ENCODE peak calls at places on chromosomes 11 and 22, in nine cellular contexts. Z is lung, V is MM.1S, K is tibial nerve, W is IMR-90, A is upper lobe of right lung, B is psoas muscle, T is body of pancreas, N is Peyer's patch. H is an unnamed sample. For H3K4me1, the result is how much of the 10 kb centered on the place peaks cover.

GRCh38 chr11:117560786-117561530 is 233.3 kb downstream of the CEP164 start:
- DNase-seq in Z (no peak), V (no peak), K (no peak), W (no peak), A (peak), B (no peak), T (no peak), N (no peak), H (no peak)

GRCh38 chr11:94884322-94884721 is 89.0 kb downstream of the CWC15 start:
- DNase-seq in Z (no peak), V (no peak), K (no peak), W (no peak), A (no peak), B (no peak), T (no peak), N (no peak), H (no peak)

GRCh38 chr11:101241160-101241795 is 111.7 kb upstream of the PGR start:
- DNase-seq in Z (no peak), V (no peak), K (no peak), W (no peak), A (no peak), B (no peak), T (no peak), N (no peak), H (no peak)

GRCh38 chr22:17912942-17913704 is 111.2 kb downstream of the MICAL3 start:
- DNase-seq in Z (no peak), V (no peak), K (no peak), W (no peak), A (no peak), B (peak), T (no peak), N (no peak), H (no peak)

GRCh38 chr11:68106165-68106940 is 14.8 kb downstream of the CHKA start:
- DNase-seq in Z (no peak), V (no peak), K (no peak), W (no peak), A (no peak), B (no peak), T (peak), N (no peak), H (no peak)

GRCh38 chr11:121321614-121322243 is 29.2 kb downstream of the SC5D start:
- DNase-seq in Z (no peak), V (no peak), K (no peak), W (peak), A (no peak), B (no peak), T (peak), N (peak), H (peak)

GRCh38 chr11:22466809-22467208 is 128.6 kb downstream of the SLC17A6 start:
- DNase-seq in Z (no peak), V (no peak), K (no peak), W (peak), A (no peak), B (peak), T (no peak), N (no peak), H (no peak)

GRCh38 chr11:69008774-69009440 is 4.1 kb downstream of the MRGPRF start:
- DNase-seq in Z (peak), V (no peak), K (peak), W (peak), A (peak), B (peak), T (peak), N (peak), H (no peak)

GRCh38 chr11:100636536-100636935 is 50.6 kb upstream of the ARHGAP42 start:
- DNase-seq in Z (no peak), V (no peak), K (no peak), W (no peak), A (no peak), B (no peak), T (no peak), N (no peak), H (no peak)

GRCh38 chr22:37098976-37099577 is 10.4 kb downstream of the TMPRSS6 start:
- DNase-seq in Z (no peak), V (no peak), K (no peak), W (no peak), A (no peak), B (no peak), T (no peak), N (no peak), H (no peak)

GRCh38 chr11:3154001-3154599 is 11.0 kb downstream of the OSBPL5 start:
- DNase-seq in Z (no peak), V (no peak), K (no peak), W (no peak), A (peak), B (peak), T (no peak), N (no peak), H (no peak)
- H3K4me1 ChIP-seq in Z (under half), V (under half), K (under half), W (under half), A (under half), B (under half), T (under half), N (under half), H (under half)

DNA sequence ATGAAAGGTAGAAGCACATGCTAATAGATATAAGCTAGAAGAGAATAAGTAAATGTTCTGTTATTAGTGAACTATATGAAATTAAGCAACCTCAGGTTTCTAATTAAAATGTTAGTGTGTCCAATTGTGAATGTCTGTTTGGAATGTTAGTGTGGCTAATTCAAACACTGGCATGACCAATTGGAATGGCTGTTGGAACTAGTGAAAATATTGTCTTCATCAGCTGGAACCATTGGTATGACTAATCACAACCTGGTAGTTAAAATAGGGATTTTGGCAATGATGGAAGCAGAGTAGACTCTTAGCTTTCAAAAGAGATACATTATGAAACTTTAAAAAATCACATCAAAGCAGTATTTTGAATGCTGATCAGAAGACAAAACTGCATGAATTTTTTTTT is 66.8 kb downstream of the CYB5R2 start:
- DNase-seq in Z (no peak), V (no peak), K (no peak), W (no peak), A (no peak), B (no peak), T (no peak), N (no peak), H (no peak)
- H3K27ac ChIP-seq in Z (no peak), V (no peak), K (peak), W (no peak), A (peak), B (no peak), T (peak), N (peak), H (no peak)

GRCh38 chr11:72040497-72041363 is 39.6 kb downstream of the NUMA1 start:
- DNase-seq in Z (peak), V (peak), K (peak), W (peak), A (peak), B (peak), T (peak), N (peak), H (peak)
- H3K4me1 ChIP-seq in Z (under half), V (under half), K (under half), W (under half), A (half or more), B (under half), T (half or more), N (under half), H (under half)

GRCh38 chr11:65442952-65443351 is 20.4 kb downstream of the NEAT1 start:
- DNase-seq in Z (no peak), V (no peak), K (peak), W (peak), A (no peak), B (no peak), T (no peak), N (peak), H (no peak)
- H3K27ac ChIP-seq in Z (peak), V (peak), K (no peak), W (peak), A (no peak), B (peak), T (peak), N (peak), H (no peak)

GRCh38 chr11:36012410-36012809 is 68.5 kb downstream of the LDLRAD3 start:
- DNase-seq in Z (no peak), V (no peak), K (no peak), W (peak), A (no peak), B (no peak), T (no peak), N (no peak), H (no peak)
- H3K4me1 ChIP-seq in Z (under half), V (under half), K (under half), W (under half), A (under half), B (under half), T (under half), N (under half), H (under half)

GRCh38 chr22:40137132-40137531 is 40.6 kb upstream of the TNRC6B start:
- DNase-seq in Z (no peak), V (no peak), K (no peak), W (no peak), A (no peak), B (no peak), T (no peak), N (no peak), H (no peak)
- H3K27ac ChIP-seq in Z (no peak), V (no peak), K (no peak), W (no peak), A (no peak), B (no peak), T (no peak), N (no peak), H (no peak)

GRCh38 chr11:26960265-26960664 is 33.6 kb upstream of the FIBIN start:
- DNase-seq in Z (no peak), V (no peak), K (no peak), W (peak), A (no peak), B (no peak), T (no peak), N (no peak), H (no peak)
- H3K4me1 ChIP-seq in Z (under half), V (under half), K (under half), W (under half), A (under half), B (under half), T (under half), N (under half), H (under half)

DNA sequence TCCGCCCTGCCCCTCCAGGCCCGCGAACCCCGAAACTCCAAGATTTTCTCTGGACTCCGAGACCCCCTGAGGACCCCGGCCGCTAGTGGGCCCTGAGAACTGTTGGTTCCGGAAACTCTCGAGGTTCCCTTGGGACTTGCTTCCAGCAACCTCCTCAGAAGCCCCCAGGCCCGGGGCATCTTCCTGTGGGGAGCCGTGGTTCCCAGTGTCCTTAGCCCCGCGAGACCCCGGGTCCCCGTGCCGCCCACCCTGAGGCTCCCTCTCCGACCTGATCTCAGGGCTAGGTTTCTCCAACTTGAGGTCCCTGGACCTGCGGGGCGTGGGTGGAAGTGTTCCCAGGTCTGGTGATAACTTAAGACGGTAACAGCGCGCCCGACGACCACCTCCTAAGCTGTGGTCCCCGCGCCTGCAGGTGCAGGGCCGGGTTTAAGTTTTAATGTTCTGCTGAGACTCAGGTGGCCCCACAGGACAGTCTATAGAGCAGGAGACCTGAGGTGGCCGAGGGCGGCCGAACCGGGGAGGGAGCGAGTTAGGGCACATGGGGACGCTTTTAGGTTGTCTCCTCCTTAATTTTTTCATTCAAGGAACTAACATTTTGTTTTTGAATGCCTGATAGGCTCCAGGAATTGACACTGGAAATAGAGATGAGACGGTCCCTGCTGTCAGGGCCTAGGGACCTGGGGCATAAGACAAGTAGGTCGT is 748 bp downstream of the FAM118A start:
- DNase-seq in Z (no peak), V (no peak), K (no peak), W (no peak), A (no peak), B (no peak), T (peak), N (peak), H (no peak)
- H3K27ac ChIP-seq in Z (peak), V (peak), K (peak), W (peak), A (peak), B (peak), T (peak), N (peak), H (no peak)